ENCODE peak calls at places on chromosome 21, in ten cellular contexts. One of them, this sample, is unnamed.

GRCh38 chr21:28705616-28706015 is 287.1 kb downstream of the LTN1 start:
- DNase-seq in A549: no peak
- DNase-seq in spleen: no peak
- DNase-seq in nephron progenitor cell: no peak
- DNase-seq in AG04450: no peak
- DNase-seq in psoas muscle: no peak
- DNase-seq in ovary: no peak
- DNase-seq in sigmoid colon: no peak
- DNase-seq in dorsolateral prefrontal cortex: no peak
- DNase-seq in stomach: no peak
- DNase-seq in this sample: no peak

GRCh38 chr21:18499761-18500376 is 96.3 kb upstream of the TMPRSS15 start:
- DNase-seq in stomach: peak; percentile 40
- DNase-seq in A549: no peak
- DNase-seq in AG04450: no peak
- DNase-seq in spleen: no peak
- DNase-seq in psoas muscle: no peak
- DNase-seq in dorsolateral prefrontal cortex: no peak
- DNase-seq in sigmoid colon: no peak
- DNase-seq in ovary: no peak
- DNase-seq in nephron progenitor cell: peak; percentile 69
- DNase-seq in this sample: peak; percentile 37

GRCh38 chr21:26099610-26100219 is 70.9 kb downstream of the APP start:
- DNase-seq in psoas muscle: no peak
- DNase-seq in AG04450: no peak
- DNase-seq in sigmoid colon: no peak
- DNase-seq in nephron progenitor cell: no peak
- DNase-seq in dorsolateral prefrontal cortex: no peak
- DNase-seq in stomach: no peak
- DNase-seq in A549: no peak
- DNase-seq in spleen: no peak
- DNase-seq in ovary: no peak
- DNase-seq in this sample: no peak

GRCh38 chr21:25750085-25750484 is 15.3 kb downstream of the GABPA start:
- DNase-seq in spleen: no peak
- DNase-seq in sigmoid colon: no peak
- DNase-seq in ovary: no peak
- DNase-seq in stomach: no peak
- DNase-seq in nephron progenitor cell: peak; percentile 5
- DNase-seq in AG04450: no peak
- DNase-seq in dorsolateral prefrontal cortex: no peak
- DNase-seq in psoas muscle: no peak
- DNase-seq in A549: no peak
- DNase-seq in this sample: no peak

GRCh38 chr21:45104560-45104959 is 30.2 kb downstream of the ADARB1 start:
- DNase-seq in stomach: peak; percentile 78
- DNase-seq in AG04450: no peak
- DNase-seq in A549: no peak
- DNase-seq in spleen: no peak
- DNase-seq in dorsolateral prefrontal cortex: no peak
- DNase-seq in psoas muscle: no peak
- DNase-seq in nephron progenitor cell: no peak
- DNase-seq in sigmoid colon: no peak
- DNase-seq in ovary: no peak
- DNase-seq in this sample: no peak

GRCh38 chr21:44871576-44872265 is 1.8 kb downstream of the PTTG1IP start:
- DNase-seq in spleen: no peak
- DNase-seq in dorsolateral prefrontal cortex: no peak
- DNase-seq in psoas muscle: peak; percentile 60
- DNase-seq in sigmoid colon: peak; percentile 77
- DNase-seq in AG04450: no peak
- DNase-seq in nephron progenitor cell: no peak
- DNase-seq in A549: no peak
- DNase-seq in stomach: peak; percentile 68
- DNase-seq in ovary: peak; percentile 42
- DNase-seq in this sample: no peak

GRCh38 chr21:17348849-17349248 is 164.0 kb upstream of the CXADR start:
- DNase-seq in spleen: no peak
- DNase-seq in dorsolateral prefrontal cortex: no peak
- DNase-seq in ovary: no peak
- DNase-seq in A549: no peak
- DNase-seq in AG04450: no peak
- DNase-seq in nephron progenitor cell: no peak
- DNase-seq in sigmoid colon: no peak
- DNase-seq in stomach: no peak
- DNase-seq in psoas muscle: no peak
- DNase-seq in this sample: no peak

GRCh38 chr21:44875341-44875740 is 1.9 kb upstream of the PTTG1IP start:
- DNase-seq in nephron progenitor cell: no peak
- DNase-seq in sigmoid colon: no peak
- DNase-seq in ovary: no peak
- DNase-seq in A549: no peak
- DNase-seq in stomach: no peak
- DNase-seq in spleen: no peak
- DNase-seq in dorsolateral prefrontal cortex: no peak
- DNase-seq in AG04450: no peak
- DNase-seq in psoas muscle: no peak
- DNase-seq in this sample: no peak

GRCh38 chr21:29499734-29500343 is 201.1 kb downstream of the BACH1 start:
- DNase-seq in dorsolateral prefrontal cortex: no peak
- DNase-seq in nephron progenitor cell: peak; percentile 10
- DNase-seq in ovary: no peak
- DNase-seq in AG04450: no peak
- DNase-seq in sigmoid colon: no peak
- DNase-seq in psoas muscle: no peak
- DNase-seq in stomach: no peak
- DNase-seq in A549: peak; percentile 21
- DNase-seq in spleen: no peak
- DNase-seq in this sample: no peak

GRCh38 chr21:33265664-33266049 is 510 bp upstream of the IL10RB start:
- DNase-seq in A549: no peak
- DNase-seq in AG04450: no peak
- DNase-seq in sigmoid colon: peak; percentile 79
- DNase-seq in stomach: peak; percentile 44
- DNase-seq in dorsolateral prefrontal cortex: no peak
- DNase-seq in ovary: no peak
- DNase-seq in psoas muscle: peak; percentile 40
- DNase-seq in nephron progenitor cell: no peak
- DNase-seq in spleen: peak; percentile 88
- DNase-seq in this sample: no peak

GRCh38 chr21:36700961-36701911 is 2.3 kb downstream of the SIM2 start:
- DNase-seq in nephron progenitor cell: peak; percentile 46
- DNase-seq in ovary: no peak
- DNase-seq in dorsolateral prefrontal cortex: no peak
- DNase-seq in A549: no peak
- DNase-seq in AG04450: no peak
- DNase-seq in psoas muscle: no peak
- DNase-seq in sigmoid colon: no peak
- DNase-seq in spleen: no peak
- DNase-seq in stomach: no peak
- DNase-seq in this sample: no peak
- TF ChIP-seq CTCF in nephron progenitor cell: no peak
- TF ChIP-seq CTCF in ovary: no peak
- TF ChIP-seq CTCF in dorsolateral prefrontal cortex: no peak
- TF ChIP-seq CTCF in A549: no peak
- TF ChIP-seq CTCF in AG04450: no peak
- TF ChIP-seq CTCF in psoas muscle: no peak
- TF ChIP-seq CTCF in sigmoid colon: no peak
- TF ChIP-seq CTCF in spleen: no peak
- TF ChIP-seq CTCF in stomach: no peak
- TF ChIP-seq CTCF in this sample: no peak

GRCh38 chr21:46326110-46326703 is 2.3 kb downstream of the PCNT start:
- DNase-seq in dorsolateral prefrontal cortex: no peak
- DNase-seq in ovary: no peak
- DNase-seq in sigmoid colon: no peak
- DNase-seq in AG04450: no peak
- DNase-seq in spleen: no peak
- DNase-seq in A549: no peak
- DNase-seq in stomach: no peak
- DNase-seq in nephron progenitor cell: no peak
- DNase-seq in psoas muscle: no peak
- DNase-seq in this sample: no peak

GRCh38 chr21:46323227-46323709 is 402 bp downstream of the C21orf58 start:
- DNase-seq in ovary: no peak
- DNase-seq in nephron progenitor cell: no peak
- DNase-seq in A549: no peak
- DNase-seq in stomach: no peak
- DNase-seq in sigmoid colon: peak; percentile 74
- DNase-seq in dorsolateral prefrontal cortex: no peak
- DNase-seq in AG04450: no peak
- DNase-seq in psoas muscle: no peak
- DNase-seq in spleen: no peak
- DNase-seq in this sample: no peak

GRCh38 chr21:46323710-46324389 is at the start of the genes C21orf58 and PCNT:
- DNase-seq in ovary: peak; percentile 99
- DNase-seq in sigmoid colon: peak; percentile 99
- DNase-seq in AG04450: peak; percentile 95
- DNase-seq in spleen: peak; percentile 98
- DNase-seq in psoas muscle: peak; percentile 98
- DNase-seq in stomach: peak; percentile 98
- DNase-seq in A549: peak; percentile 89
- DNase-seq in nephron progenitor cell: peak; percentile 96
- DNase-seq in dorsolateral prefrontal cortex: peak; percentile 98
- DNase-seq in this sample: peak; percentile 95

GRCh38 chr21:46324390-46325072 is 575 bp downstream of the PCNT start:
- DNase-seq in dorsolateral prefrontal cortex: peak; percentile 78
- DNase-seq in A549: peak; percentile 44
- DNase-seq in stomach: peak; percentile 90
- DNase-seq in spleen: peak; percentile 96
- DNase-seq in ovary: peak; percentile 93
- DNase-seq in AG04450: peak; percentile 21
- DNase-seq in psoas muscle: peak; percentile 86
- DNase-seq in nephron progenitor cell: peak; percentile 94
- DNase-seq in sigmoid colon: peak; percentile 93
- DNase-seq in this sample: peak; percentile 75

DNA sequence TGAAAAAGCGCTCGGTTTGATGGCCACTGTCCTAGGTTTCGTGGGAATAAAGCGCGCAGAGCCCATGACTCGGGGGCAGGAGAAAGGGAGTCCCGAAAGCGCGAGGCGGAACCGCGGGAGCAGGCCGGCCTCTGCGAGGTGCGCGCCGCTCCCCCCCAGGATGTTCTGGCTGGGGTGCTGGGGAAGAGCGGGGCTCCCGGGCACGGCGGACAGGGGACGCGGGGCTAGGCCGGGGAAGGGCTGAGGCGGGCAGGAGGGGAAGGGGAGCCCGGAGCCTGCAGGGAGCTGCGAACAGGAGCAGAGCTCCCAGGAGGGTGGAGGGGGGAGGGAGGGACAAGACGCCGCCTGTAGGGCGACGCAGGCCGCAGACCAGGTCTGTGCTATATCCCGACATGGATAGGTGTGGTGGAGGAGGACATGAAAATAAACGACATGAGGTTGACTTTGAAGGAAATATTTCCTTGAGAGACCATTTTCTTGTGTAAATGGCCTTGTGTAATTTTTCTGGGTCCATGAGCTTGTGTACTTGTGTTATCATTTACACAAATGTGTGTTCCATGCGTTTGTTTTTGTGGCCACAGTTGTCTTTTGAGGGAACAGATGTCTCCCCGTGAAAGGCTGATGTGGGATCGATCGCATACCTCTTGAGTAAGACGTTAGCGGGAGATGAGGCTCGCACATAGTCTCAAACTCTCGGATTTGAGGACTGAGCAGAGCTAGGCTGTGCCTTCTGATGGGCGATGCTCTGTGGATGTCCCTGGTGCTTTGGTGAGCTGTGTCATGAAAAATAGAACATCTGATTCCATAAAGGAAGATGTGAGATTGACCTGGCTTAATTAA is 1.3 kb downstream of the PCNT start:
- DNase-seq in sigmoid colon: peak; percentile 75
- DNase-seq in nephron progenitor cell: peak; percentile 63
- DNase-seq in spleen: peak; percentile 92
- DNase-seq in ovary: peak; percentile 65
- DNase-seq in stomach: peak; percentile 37
- DNase-seq in A549: peak; percentile 65
- DNase-seq in AG04450: no peak
- DNase-seq in psoas muscle: peak; percentile 35
- DNase-seq in dorsolateral prefrontal cortex: no peak
- DNase-seq in this sample: peak; percentile 30
- TF ChIP-seq CTCF in sigmoid colon: no peak
- TF ChIP-seq CTCF in nephron progenitor cell: no peak
- TF ChIP-seq CTCF in spleen: no peak
- TF ChIP-seq CTCF in ovary: no peak
- TF ChIP-seq CTCF in stomach: no peak
- TF ChIP-seq CTCF in A549: peak; percentile 8
- TF ChIP-seq CTCF in AG04450: peak; percentile 44
- TF ChIP-seq CTCF in psoas muscle: peak; percentile 21
- TF ChIP-seq CTCF in dorsolateral prefrontal cortex: no peak
- TF ChIP-seq CTCF in this sample: no peak

DNA sequence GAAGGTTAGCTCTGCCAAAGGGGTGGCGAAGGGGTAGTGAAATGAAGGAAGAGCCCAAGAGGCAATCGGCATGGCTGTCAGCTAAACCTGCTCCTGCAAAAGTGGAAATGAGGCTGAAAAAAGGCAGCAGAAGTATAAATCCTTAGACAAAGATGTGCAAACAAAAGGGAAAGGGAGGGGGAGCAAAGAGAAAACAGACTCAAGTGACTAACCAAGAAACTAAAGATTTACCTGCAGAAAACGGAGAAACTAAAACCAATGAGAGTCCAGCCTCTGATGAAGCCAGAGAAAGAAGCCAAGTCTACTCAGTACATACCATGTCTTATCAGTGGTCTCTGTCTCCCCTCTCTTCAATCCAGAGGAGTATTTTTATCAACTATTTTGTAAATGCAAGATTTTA is 25.4 kb downstream of the SCAF4 start:
- DNase-seq in AG04450: no peak
- DNase-seq in stomach: no peak
- DNase-seq in A549: no peak
- DNase-seq in nephron progenitor cell: no peak
- DNase-seq in spleen: no peak
- DNase-seq in ovary: no peak
- DNase-seq in dorsolateral prefrontal cortex: no peak
- DNase-seq in sigmoid colon: no peak
- DNase-seq in psoas muscle: no peak
- DNase-seq in this sample: no peak
- TF ChIP-seq CTCF in AG04450: no peak
- TF ChIP-seq CTCF in stomach: no peak
- TF ChIP-seq CTCF in A549: no peak
- TF ChIP-seq CTCF in nephron progenitor cell: no peak
- TF ChIP-seq CTCF in spleen: no peak
- TF ChIP-seq CTCF in ovary: no peak
- TF ChIP-seq CTCF in dorsolateral prefrontal cortex: no peak
- TF ChIP-seq CTCF in sigmoid colon: no peak
- TF ChIP-seq CTCF in psoas muscle: no peak
- TF ChIP-seq CTCF in this sample: no peak

DNA sequence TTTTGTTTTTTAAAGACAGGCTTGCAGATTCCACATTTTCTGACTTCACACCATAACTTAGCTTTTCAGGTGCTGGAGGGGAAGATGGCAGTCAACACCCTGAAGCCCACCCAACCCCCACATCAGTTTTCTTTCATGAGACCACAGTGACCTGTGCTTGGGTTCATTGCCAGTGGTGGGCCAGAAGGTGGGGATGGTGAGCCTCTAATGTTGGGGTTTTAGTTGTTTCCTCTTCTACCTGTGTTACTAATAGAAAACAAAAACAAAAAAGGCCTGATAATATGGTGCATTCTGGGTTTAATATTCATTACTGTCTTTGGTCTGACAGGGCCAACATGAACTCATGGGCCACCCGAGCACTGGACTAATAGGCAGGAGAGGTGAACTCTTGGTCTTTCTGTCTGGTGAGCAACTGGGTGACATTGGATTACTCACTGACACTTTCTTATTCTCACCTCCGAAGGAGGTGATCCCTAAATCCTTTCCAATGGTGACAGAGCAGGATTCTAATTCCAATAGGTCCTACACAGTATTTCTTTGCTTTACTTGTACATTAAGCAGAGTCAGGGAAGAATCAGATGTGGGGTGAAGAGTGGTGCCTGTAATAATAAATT is 132.8 kb downstream of the CLIC6 start:
- DNase-seq in AG04450: no peak
- DNase-seq in ovary: no peak
- DNase-seq in psoas muscle: no peak
- DNase-seq in spleen: no peak
- DNase-seq in dorsolateral prefrontal cortex: no peak
- DNase-seq in nephron progenitor cell: peak; percentile 33
- DNase-seq in sigmoid colon: no peak
- DNase-seq in stomach: no peak
- DNase-seq in A549: peak; percentile 22
- DNase-seq in this sample: no peak
- TF ChIP-seq CTCF in AG04450: peak; percentile 23
- TF ChIP-seq CTCF in ovary: peak; percentile 8
- TF ChIP-seq CTCF in psoas muscle: no peak
- TF ChIP-seq CTCF in spleen: no peak
- TF ChIP-seq CTCF in dorsolateral prefrontal cortex: no peak
- TF ChIP-seq CTCF in nephron progenitor cell: peak; percentile 42
- TF ChIP-seq CTCF in sigmoid colon: no peak
- TF ChIP-seq CTCF in stomach: peak; percentile 13
- TF ChIP-seq CTCF in A549: peak; percentile 28
- TF ChIP-seq CTCF in this sample: peak; percentile 39

This sample was measured in progenitor cell of endocrine pancreas.